ENCODE peak calls at places on chromosomes 6 and 20, in eight cellular contexts. D, H, V, S, U, Z, I and W are unnamed samples.

GRCh38 chr20:58651823-58652605 is 931 bp downstream of the STX16 start:
- DNase-seq in D (peak), V (peak), S (peak), U (peak), I (peak), H (peak), Z (peak), W (peak)

GRCh38 chr6:68873236-68873635 is 238.2 kb downstream of the ADGRB3 start:
- DNase-seq in I (no peak), H (no peak), D (no peak), U (no peak), Z (no peak), V (no peak), S (no peak), W (no peak)

GRCh38 chr20:43571771-43572170 is 12.9 kb downstream of the SGK2 start:
- DNase-seq in U (no peak), S (no peak), Z (no peak), V (no peak), I (no peak), H (no peak), D (no peak), W (no peak)

GRCh38 chr20:35312348-35312747 is 20.1 kb upstream of the FAM83C start:
- DNase-seq in D (no peak), V (peak), U (no peak), I (no peak), S (no peak), Z (no peak), H (no peak), W (no peak)

GRCh38 chr6:43772571-43773049 is 2.6 kb downstream of the VEGFA start:
- DNase-seq in S (no peak), H (no peak), I (peak), D (peak), Z (no peak), V (no peak), U (peak), W (peak)

GRCh38 chr6:46501136-46502089 is 10.2 kb upstream of the RCAN2 start:
- DNase-seq in I (no peak), S (no peak), U (no peak), V (no peak), Z (no peak), H (no peak), D (no peak), W (no peak)

GRCh38 chr20:23050847-23051627 is 1.6 kb upstream of the THBD start:
- DNase-seq in I (peak), V (no peak), H (peak), Z (peak), U (peak), D (peak), S (peak), W (peak)

GRCh38 chr6:136037885-136038460 is 186.5 kb downstream of the PDE7B start:
- DNase-seq in S (no peak), U (no peak), D (peak), H (no peak), V (no peak), Z (peak), I (peak), W (peak)

GRCh38 chr6:35728663-35729348 is 8.0 kb upstream of the ARMC12 start:
- DNase-seq in I (peak), H (peak), U (no peak), S (no peak), D (peak), Z (peak), V (no peak), W (no peak)

GRCh38 chr6:18215436-18215835 is 48.9 kb downstream of the DEK start:
- DNase-seq in S (no peak), I (no peak), D (no peak), Z (no peak), U (no peak), H (no peak), V (no peak), W (no peak)

GRCh38 chr6:15148356-15149058 is 97.4 kb upstream of the JARID2 start:
- DNase-seq in S (no peak), U (no peak), H (no peak), I (no peak), V (no peak), Z (no peak), D (no peak), W (peak)

GRCh38 chr20:37392441-37393195 is 46.7 kb downstream of the SRC start:
- DNase-seq in D (no peak), I (no peak), S (no peak), H (no peak), U (peak), Z (no peak), V (no peak), W (no peak)
- TF ChIP-seq CTCF in D (no peak), I (no peak), S (peak), H (no peak), U (peak), Z (no peak), V (no peak), W (no peak)

GRCh38 chr20:46709459-46710148 is at the start of gene SLC2A10:
- DNase-seq in V (no peak), H (peak), U (peak), I (peak), Z (peak), D (peak), S (peak), W (peak)
- TF ChIP-seq CTCF in V (peak), H (peak), U (no peak), I (no peak), Z (no peak), D (peak), S (no peak), W (no peak)

GRCh38 chr20:24318569-24319352 is 150.7 kb upstream of the SYNDIG1 start:
- DNase-seq in U (no peak), D (no peak), H (no peak), S (no peak), V (no peak), Z (no peak), I (no peak), W (no peak)

GRCh38 chr20:24317224-24317623 is 152.2 kb upstream of the SYNDIG1 start:
- DNase-seq in I (no peak), Z (no peak), H (no peak), D (no peak), U (no peak), S (no peak), V (no peak), W (no peak)

GRCh38 chr20:24316731-24317130 is 152.7 kb upstream of the SYNDIG1 start:
- DNase-seq in Z (no peak), V (no peak), D (no peak), I (no peak), U (no peak), H (no peak), S (no peak), W (no peak)

GRCh38 chr20:24309596-24309995 is 159.8 kb upstream of the SYNDIG1 start:
- DNase-seq in D (no peak), U (no peak), Z (no peak), H (no peak), I (no peak), V (no peak), S (no peak), W (no peak)

DNA sequence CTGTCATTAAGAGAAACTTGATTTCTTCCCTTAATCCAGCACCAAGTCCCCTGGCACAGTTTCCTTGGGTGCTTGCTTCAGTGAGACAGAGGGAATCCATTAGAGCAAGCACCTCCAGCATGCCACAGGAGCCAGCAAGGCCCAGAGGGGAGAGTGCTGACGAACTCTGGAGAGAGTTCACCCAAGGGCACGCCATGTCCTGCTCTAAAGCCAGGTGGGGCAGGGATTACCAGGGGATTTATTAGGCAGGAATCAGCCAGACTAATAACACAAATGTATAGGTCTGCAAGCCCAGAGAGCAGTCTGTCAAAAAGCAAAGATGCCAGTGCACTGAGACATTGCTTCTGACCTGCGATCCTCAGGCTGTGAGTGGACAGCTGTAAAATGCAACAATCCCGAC is 155.4 kb upstream of the SYNDIG1 start:
- DNase-seq in S (no peak), Z (no peak), D (no peak), H (no peak), I (no peak), U (no peak), V (no peak), W (no peak)
- TF ChIP-seq CTCF in S (no peak), Z (no peak), D (no peak), H (no peak), I (no peak), U (no peak), V (no peak), W (no peak)

GRCh38 chr6:150932976-150933375 is 67.5 kb downstream of the MTHFD1L start:
- DNase-seq in I (no peak), U (no peak), S (no peak), D (no peak), V (no peak), H (no peak), Z (no peak), W (no peak)
- TF ChIP-seq CTCF in I (no peak), U (no peak), S (no peak), D (no peak), V (no peak), H (no peak), Z (no peak), W (no peak)

GRCh38 chr6:115972679-115973078 is 88.0 kb downstream of the FRK start:
- DNase-seq in H (no peak), D (no peak), V (no peak), U (no peak), Z (no peak), S (no peak), I (no peak), W (no peak)
- TF ChIP-seq CTCF in H (no peak), D (no peak), V (no peak), U (no peak), Z (no peak), S (no peak), I (no peak), W (no peak)

GRCh38 chr6:31067881-31068737 is 44.3 kb downstream of the C6orf15 start:
- DNase-seq in V (no peak), U (no peak), Z (no peak), I (no peak), S (no peak), H (no peak), D (no peak), W (no peak)

GRCh38 chr6:31068738-31069340 is 43.5 kb downstream of the C6orf15 start:
- DNase-seq in S (peak), D (peak), H (peak), U (peak), V (no peak), Z (peak), I (peak), W (peak)

GRCh38 chr6:31074406-31074805 is 38.0 kb downstream of the C6orf15 start:
- DNase-seq in Z (no peak), U (no peak), D (no peak), S (no peak), I (no peak), H (no peak), V (no peak), W (no peak)

GRCh38 chr6:31075528-31075927 is 36.8 kb downstream of the C6orf15 start:
- DNase-seq in S (no peak), D (no peak), V (no peak), I (no peak), H (no peak), U (no peak), Z (no peak), W (no peak)

GRCh38 chr6:31070711-31071197 is 41.6 kb downstream of the C6orf15 start:
- DNase-seq in H (peak), U (peak), D (peak), V (no peak), S (peak), Z (no peak), I (peak), W (peak)
- TF ChIP-seq CTCF in H (peak), U (no peak), D (peak), V (peak), S (no peak), Z (peak), I (peak), W (peak)

GRCh38 chr20:38211200-38212097 is 46.4 kb upstream of the TGM2 start:
- DNase-seq in S (no peak), V (no peak), H (no peak), D (no peak), I (no peak), Z (peak), U (no peak), W (no peak)
- TF ChIP-seq CTCF in S (no peak), V (no peak), H (no peak), D (no peak), I (no peak), Z (no peak), U (no peak), W (no peak)

GRCh38 chr6:89242574-89243330 is 25.6 kb upstream of the GABRR1 start:
- DNase-seq in S (no peak), I (no peak), V (no peak), Z (no peak), D (no peak), U (no peak), H (peak), W (no peak)
- TF ChIP-seq CTCF in S (no peak), I (peak), V (peak), Z (peak), D (peak), U (no peak), H (peak), W (peak)

GRCh38 chr20:53608456-53609413 is 15.1 kb upstream of the ZNF217 start:
- DNase-seq in D (peak), U (no peak), V (no peak), Z (peak), H (peak), I (no peak), S (no peak), W (no peak)
- TF ChIP-seq CTCF in D (no peak), U (no peak), V (no peak), Z (no peak), H (no peak), I (no peak), S (no peak), W (no peak)

GRCh38 chr6:87274660-87275273 is 47.6 kb upstream of the SMIM8 start:
- DNase-seq in H (no peak), V (no peak), I (no peak), S (no peak), U (no peak), Z (no peak), D (no peak), W (no peak)

GRCh38 chr6:87281426-87281825 is 41.0 kb upstream of the SMIM8 start:
- DNase-seq in Z (no peak), I (no peak), H (no peak), U (no peak), S (no peak), D (no peak), V (no peak), W (no peak)

GRCh38 chr6:87276624-87277023 is 45.8 kb upstream of the SMIM8 start:
- DNase-seq in Z (no peak), D (no peak), V (no peak), U (no peak), I (no peak), S (no peak), H (peak), W (no peak)

GRCh38 chr6:87279051-87279595 is 43.3 kb upstream of the SMIM8 start:
- DNase-seq in H (no peak), I (no peak), D (no peak), U (no peak), V (no peak), S (no peak), Z (no peak), W (no peak)

GRCh38 chr6:87277123-87277522 is 45.3 kb upstream of the SMIM8 start:
- DNase-seq in I (no peak), U (no peak), H (no peak), S (no peak), V (no peak), D (no peak), Z (no peak), W (no peak)
- TF ChIP-seq CTCF in I (no peak), U (no peak), H (peak), S (no peak), V (peak), D (no peak), Z (no peak), W (no peak)